ENCODE peak calls at places on chromosomes 6 and 20, in eight cellular contexts. W is astrocyte, X is hepatocyte, A is PC-3, T is MM.1S, M is fibroblast of lung, Z is mesenchymal stem cell, G is HepG2. J is an unnamed sample. For H3K27me3, the result is how much of the 10 kb centered on the place peaks cover.

GRCh38 chr6:42315991-42316378 is 98.3 kb upstream of the MRPS10 start:
- DNase-seq in G (peak), A (peak), X (peak), Z (peak), M (peak), T (no peak), W (peak), J (peak)

GRCh38 chr6:138857792-138858191 is 61.9 kb downstream of the ECT2L start:
- DNase-seq in W (no peak), T (no peak), X (no peak), G (no peak), A (no peak), Z (no peak), M (no peak), J (no peak)

GRCh38 chr20:41406307-41406706 is 39.7 kb upstream of the EMILIN3 start:
- DNase-seq in A (no peak), M (no peak), T (no peak), Z (no peak), W (no peak), G (no peak), X (no peak), J (no peak)

GRCh38 chr6:22873531-22874136 is 304.3 kb downstream of the HDGFL1 start:
- DNase-seq in G (no peak), X (no peak), Z (no peak), W (peak), M (peak), A (no peak), T (no peak), J (no peak)

GRCh38 chr6:18352842-18353241 is 34.3 kb upstream of the RNF144B start:
- DNase-seq in A (no peak), W (no peak), G (no peak), Z (no peak), X (no peak), T (no peak), M (no peak), J (no peak)

GRCh38 chr6:87807423-87807978 is 105.5 kb upstream of the AKIRIN2 start:
- DNase-seq in W (no peak), X (no peak), Z (no peak), T (no peak), A (no peak), M (no peak), G (no peak), J (no peak)

GRCh38 chr6:18265787-18266523 is 1.6 kb upstream of the DEK start:
- DNase-seq in G (no peak), T (no peak), Z (no peak), M (no peak), W (no peak), X (no peak), A (no peak), J (no peak)

GRCh38 chr6:161171207-161171606 is 102.7 kb downstream of the AGPAT4 start:
- DNase-seq in X (no peak), T (no peak), G (no peak), Z (no peak), W (no peak), M (no peak), A (no peak), J (no peak)

GRCh38 chr6:159790149-159790946 is at the start of gene MRPL18:
- DNase-seq in T (peak), G (peak), A (peak), W (peak), M (peak), Z (peak), X (peak), J (peak)

DNA sequence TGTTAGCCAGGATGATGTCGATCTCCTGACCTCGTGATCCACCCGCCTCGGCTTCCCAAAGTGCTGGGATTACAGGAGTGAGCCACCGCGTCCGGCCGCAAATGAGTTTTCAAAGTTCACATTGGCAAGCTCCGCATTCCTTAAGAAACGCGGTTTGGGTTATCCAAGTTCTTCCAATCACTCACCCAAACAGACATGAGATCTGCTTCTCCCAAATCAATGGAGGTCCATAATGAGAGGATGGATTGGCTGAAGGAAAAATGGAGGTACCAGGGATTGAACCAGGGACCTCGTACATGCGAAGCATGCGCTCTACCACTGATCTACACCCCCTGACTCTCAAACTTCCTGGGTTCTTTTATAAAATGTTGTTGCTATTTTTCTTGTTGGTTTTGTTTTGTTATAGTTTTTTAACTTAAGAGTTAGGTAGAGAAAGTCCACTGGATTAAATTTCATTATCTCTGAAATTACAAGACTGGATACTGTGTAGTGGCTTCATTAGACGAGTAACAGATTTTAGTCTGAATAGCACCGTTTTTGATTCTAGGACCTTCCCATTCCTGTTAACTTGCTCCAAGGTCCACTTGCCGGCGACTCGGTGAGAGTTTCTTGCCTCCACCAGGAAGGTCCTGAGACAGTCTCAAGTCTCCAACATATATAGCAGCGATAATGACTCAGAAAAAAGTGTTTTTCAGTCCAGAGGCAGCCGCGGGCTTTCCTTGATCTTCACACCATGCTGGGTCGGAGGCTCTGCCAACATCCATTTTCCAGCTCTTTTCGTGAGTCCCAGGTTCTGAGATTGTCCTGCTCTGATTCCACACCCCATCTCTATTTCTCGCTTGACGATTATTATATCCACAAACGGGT is 170.2 kb downstream of the GPX5 start:
- DNase-seq in M (peak), A (no peak), Z (no peak), T (no peak), G (no peak), W (peak), X (no peak), J (peak)
- H2AFZ ChIP-seq in M (no peak), A (no peak), Z (no peak), T (no peak), G (no peak), W (no peak), X (no peak), J (peak)

DNA sequence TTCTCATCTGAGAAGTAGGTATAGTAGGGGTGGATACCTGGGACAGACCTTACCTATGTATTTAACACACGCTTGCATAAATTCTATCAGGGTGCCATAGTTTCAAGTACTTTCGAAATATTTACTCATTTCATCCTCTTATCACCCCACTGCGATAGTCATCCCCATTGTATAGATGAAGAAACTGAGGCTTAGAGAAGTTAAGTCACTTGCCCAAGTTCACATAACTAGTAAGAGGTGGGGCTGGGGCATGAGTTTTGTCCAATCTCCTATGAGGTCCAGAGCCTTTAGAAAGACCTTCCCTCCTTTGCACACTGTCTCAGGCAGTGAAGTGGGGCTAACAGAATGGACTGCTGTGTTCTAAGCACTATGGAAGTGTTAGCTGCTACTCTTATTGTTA is 6.2 kb downstream of the TULP1 start:
- DNase-seq in A (no peak), T (no peak), Z (no peak), G (no peak), M (no peak), X (no peak), W (no peak), J (peak)
- H3K27me3 ChIP-seq in A (under half), T (under half), Z (under half), G (under half), M (under half), X (under half), W (under half), J (under half)

DNA sequence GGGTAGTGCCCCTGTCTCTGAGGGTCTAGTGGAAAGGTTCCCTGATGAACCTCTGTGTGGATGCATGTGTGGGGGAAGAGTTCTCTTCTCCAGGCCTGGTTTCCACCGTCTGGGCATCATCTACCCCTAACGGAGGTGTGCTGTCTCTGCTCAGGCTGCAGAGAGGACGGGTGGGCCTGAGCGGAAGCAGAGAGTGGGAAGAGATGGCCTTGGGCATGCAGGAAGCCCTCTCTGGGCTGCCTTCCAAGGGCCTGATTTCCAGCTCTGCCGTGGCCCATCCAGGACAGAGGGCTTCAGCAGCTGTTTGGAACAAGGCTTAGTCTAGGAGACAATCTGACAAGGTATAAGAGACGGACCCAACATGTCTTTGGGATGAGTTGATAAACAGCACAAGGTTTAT is 220.1 kb upstream of the DTNBP1 start:
- DNase-seq in G (no peak), A (no peak), X (no peak), M (no peak), Z (no peak), T (no peak), W (no peak), J (no peak)
- H2AFZ ChIP-seq in G (no peak), A (no peak), X (no peak), M (no peak), Z (no peak), T (no peak), W (no peak), J (no peak)

DNA sequence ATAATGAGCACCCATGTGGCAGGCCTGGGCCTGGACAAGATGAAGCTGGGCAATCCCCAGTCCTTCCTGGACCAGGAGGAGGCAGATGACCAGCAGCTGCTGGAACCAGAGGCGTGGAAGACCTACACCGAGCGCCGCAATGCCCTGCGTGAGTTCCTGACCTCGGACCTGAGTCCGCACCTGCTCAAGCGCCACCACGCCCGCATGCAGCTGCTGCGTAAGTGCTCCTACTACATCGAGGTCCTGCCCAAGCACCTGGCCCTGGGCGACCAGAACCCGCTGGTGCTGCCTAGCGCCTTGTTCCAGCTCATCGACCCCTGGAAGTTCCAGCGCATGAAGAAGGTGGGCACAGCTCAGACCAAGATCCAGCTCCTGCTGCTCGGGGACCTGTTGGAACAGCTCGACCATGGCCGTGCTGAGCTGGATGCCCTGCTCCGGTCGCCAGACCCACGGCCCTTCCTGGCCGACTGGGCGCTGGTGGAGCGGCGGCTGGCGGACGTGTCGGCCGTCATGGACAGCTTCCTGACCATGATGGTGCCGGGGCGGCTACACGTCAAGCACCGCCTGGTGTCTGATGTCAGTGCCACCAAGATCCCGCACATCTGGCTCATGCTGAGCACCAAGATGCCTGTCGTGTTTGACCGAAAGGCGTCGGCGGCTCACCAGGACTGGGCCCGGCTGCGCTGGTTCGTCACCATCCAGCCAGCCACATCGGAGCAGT is 1.9 kb downstream of the FNDC11 start:
- DNase-seq in A (no peak), G (no peak), M (no peak), Z (no peak), W (no peak), X (no peak), T (no peak), J (no peak)
- H3K27me3 ChIP-seq in A (under half), G (under half), M (under half), Z (under half), W (under half), X (under half), T (half or more), J (under half)

GRCh38 chr20:49278817-49279676 is 1.2 kb upstream of the ZNFX1 start:
- DNase-seq in M (no peak), G (peak), Z (peak), A (no peak), W (no peak), T (peak), X (peak), J (no peak)
- H2AFZ ChIP-seq in M (no peak), G (no peak), Z (no peak), A (no peak), W (no peak), T (peak), X (no peak), J (no peak)

GRCh38 chr20:31851240-31851955 is 6.0 kb upstream of the FOXS1 start:
- DNase-seq in G (no peak), Z (no peak), X (no peak), W (no peak), A (peak), T (no peak), M (no peak), J (peak)
- H3K27me3 ChIP-seq in G (under half), Z (half or more), X (half or more), W (half or more), A (under half), T (half or more), M (under half), J (half or more)

GRCh38 chr20:53142225-53142624 is 170.1 kb downstream of the TSHZ2 start:
- DNase-seq in A (no peak), Z (no peak), X (no peak), M (no peak), T (no peak), G (peak), W (no peak), J (no peak)
- H2AFZ ChIP-seq in A (no peak), Z (no peak), X (no peak), M (no peak), T (peak), G (no peak), W (no peak), J (no peak)

GRCh38 chr20:63013207-63013606 is 6.4 kb upstream of the BHLHE23 start:
- DNase-seq in G (no peak), X (no peak), T (no peak), Z (no peak), M (no peak), W (no peak), A (no peak), J (no peak)

GRCh38 chr20:63015665-63016361 is 9.0 kb upstream of the BHLHE23 start:
- DNase-seq in A (no peak), T (no peak), Z (no peak), G (no peak), W (no peak), M (no peak), X (no peak), J (no peak)

GRCh38 chr20:63014287-63014686 is 7.5 kb upstream of the BHLHE23 start:
- DNase-seq in G (no peak), X (no peak), A (no peak), M (no peak), W (no peak), T (no peak), Z (no peak), J (no peak)

GRCh38 chr20:63015147-63015664 is 8.4 kb upstream of the BHLHE23 start:
- DNase-seq in G (no peak), Z (no peak), T (no peak), A (no peak), W (no peak), X (no peak), M (no peak), J (no peak)

GRCh38 chr20:63014710-63015109 is 7.9 kb upstream of the BHLHE23 start:
- DNase-seq in W (no peak), A (no peak), G (no peak), X (peak), M (no peak), Z (no peak), T (no peak), J (no peak)
- H3K27me3 ChIP-seq in W (half or more), A (half or more), G (under half), X (half or more), M (under half), Z (half or more), T (under half), J (half or more)

GRCh38 chr6:109024368-109024767 is 70.3 kb downstream of the SESN1 start:
- DNase-seq in A (no peak), T (no peak), X (no peak), G (no peak), M (peak), Z (no peak), W (no peak), J (no peak)
- H2AFZ ChIP-seq in A (no peak), T (no peak), X (no peak), G (no peak), M (no peak), Z (no peak), W (no peak), J (peak)

GRCh38 chr20:31857861-31858835 is 12.2 kb downstream of the DUSP15 start:
- DNase-seq in M (no peak), T (peak), W (no peak), A (no peak), X (no peak), G (no peak), Z (no peak), J (no peak)

GRCh38 chr20:31859266-31859997 is 10.9 kb downstream of the DUSP15 start:
- DNase-seq in Z (no peak), A (no peak), W (no peak), G (no peak), T (no peak), X (no peak), M (no peak), J (peak)

GRCh38 chr20:31860431-31861345 is 9.6 kb downstream of the DUSP15 start:
- DNase-seq in A (peak), W (no peak), X (peak), Z (no peak), G (no peak), M (no peak), T (no peak), J (peak)

GRCh38 chr20:31861346-31862156 is 8.8 kb downstream of the DUSP15 start:
- DNase-seq in W (no peak), T (no peak), Z (peak), A (peak), X (peak), M (peak), G (peak), J (peak)

GRCh38 chr20:31859998-31860380 is 10.3 kb downstream of the DUSP15 start:
- DNase-seq in G (no peak), A (no peak), X (no peak), M (no peak), T (no peak), Z (no peak), W (no peak), J (peak)
- H3K27me3 ChIP-seq in G (under half), A (under half), X (under half), M (half or more), T (half or more), Z (half or more), W (half or more), J (half or more)

J was measured in osteoblast.